ENCODE peak calls at places on chromosome 1, in six cellular contexts. S is activated T-cell treated with anti-CD3 and anti-CD28 coated beads for 1 hour, R is ACHN, D is SK-N-DZ, W is occipital lobe, Z is kidney tubule cell. I is an unnamed sample.

GRCh38 chr1:162055062-162055461 is 14.4 kb upstream of the NOS1AP start:
- DNase-seq in S (no peak), R (peak; percentile 61), W (no peak), D (no peak), Z (peak; percentile 96), I (no peak)

GRCh38 chr1:208228026-208228425 is 16.2 kb downstream of the PLXNA2 start:
- DNase-seq in Z (no peak), W (no peak), S (no peak), R (no peak), D (no peak), I (no peak)

GRCh38 chr1:160519542-160520435 is 3.3 kb downstream of the SLAMF6 start:
- DNase-seq in R (peak; percentile 29), D (no peak), W (no peak), S (no peak), Z (peak; percentile 79), I (no peak)

GRCh38 chr1:209455666-209456065 is 127.8 kb upstream of the CAMK1G start:
- DNase-seq in R (no peak), Z (no peak), D (no peak), W (no peak), S (no peak), I (no peak)

GRCh38 chr1:208781391-208782035 is 537.3 kb upstream of the PLXNA2 start:
- DNase-seq in W (no peak), R (no peak), Z (no peak), D (no peak), S (no peak), I (no peak)

GRCh38 chr1:221315330-221315729 is 426.6 kb downstream of the DUSP10 start:
- DNase-seq in R (no peak), Z (peak; percentile 8), D (no peak), W (no peak), S (no peak), I (no peak)

GRCh38 chr1:74771913-74772515 is 39.1 kb downstream of the TYW3 start:
- DNase-seq in S (no peak), R (peak; percentile 64), W (no peak), D (peak; percentile 56), Z (peak; percentile 50), I (peak; percentile 7)

GRCh38 chr1:183417691-183418491 is at the start of gene NMNAT2:
- DNase-seq in Z (no peak), D (peak; percentile 82), S (no peak), R (no peak), W (peak; percentile 73), I (peak; percentile 77)

GRCh38 chr1:14945132-14946010 is 208.2 kb upstream of the TMEM51 start:
- DNase-seq in W (peak; percentile 25), D (peak; percentile 83), Z (peak; percentile 85), S (no peak), R (peak; percentile 29), I (peak; percentile 85)

GRCh38 chr1:176843352-176844297 is 320.9 kb downstream of the ASTN1 start:
- DNase-seq in R (peak; percentile 44), D (peak; percentile 57), S (no peak), Z (peak; percentile 55), W (no peak), I (peak; percentile 37)